ENCODE peak calls at places on chromosome 16, in four cellular contexts. L is tibial artery; T is GM23248; U is CD4-positive, alpha-beta T cell. G is an unnamed sample.
A peak's percentile ranks its signal among the peaks of the same experiment; 100 is the strongest.

GRCh38 chr16:73794936-73795335 is 501.7 kb upstream of the PSMD7 start:
- DNase-seq in L (peak; percentile 80), T (no peak), U (no peak), G (no peak)

GRCh38 chr16:7888421-7888820 is 555.8 kb downstream of the RBFOX1 start:
- DNase-seq in L (no peak), T (no peak), U (no peak), G (no peak)

GRCh38 chr16:84777435-84777834 is 42.4 kb upstream of the CRISPLD2 start:
- DNase-seq in L (no peak), T (no peak), U (no peak), G (no peak)

GRCh38 chr16:54268766-54269165 is 17.8 kb downstream of the IRX3 start:
- DNase-seq in L (peak; percentile 33), T (no peak), U (no peak), G (no peak)

GRCh38 chr16:81693047-81693446 is 86.0 kb upstream of the PLCG2 start:
- DNase-seq in L (no peak), T (no peak), U (no peak), G (no peak)

GRCh38 chr16:3182608-3183444 is 5.2 kb upstream of the OR1F1 start:
- DNase-seq in L (no peak), T (peak; percentile 62), U (peak; percentile 16), G (no peak)

GRCh38 chr16:83802135-83802534 is 5.6 kb upstream of the HSBP1 start:
- DNase-seq in L (no peak), T (peak; percentile 93), U (no peak), G (no peak)

GRCh38 chr16:23518435-23518891 is 8.2 kb upstream of the GGA2 start:
- DNase-seq in L (no peak), T (no peak), U (no peak), G (no peak)

GRCh38 chr16:46826618-46827017 is 4.4 kb downstream of the C16orf87 start:
- DNase-seq in L (no peak), T (peak; percentile 9), U (no peak), G (no peak)

GRCh38 chr16:79800016-79800608 is 199.6 kb upstream of the MAF start:
- DNase-seq in L (no peak), T (no peak), U (no peak), G (no peak)

GRCh38 chr16:54467398-54467797 is 180.8 kb upstream of the IRX3 start:
- DNase-seq in L (no peak), T (no peak), U (no peak), G (no peak)

GRCh38 chr16:48188449-48189102 is 32.8 kb upstream of the ABCC12 start:
- DNase-seq in L (no peak), T (no peak), U (no peak), G (no peak)

GRCh38 chr16:73365010-73365409 is 317.1 kb upstream of the ZFHX3 start:
- DNase-seq in L (no peak), T (no peak), U (no peak), G (no peak)

DNA sequence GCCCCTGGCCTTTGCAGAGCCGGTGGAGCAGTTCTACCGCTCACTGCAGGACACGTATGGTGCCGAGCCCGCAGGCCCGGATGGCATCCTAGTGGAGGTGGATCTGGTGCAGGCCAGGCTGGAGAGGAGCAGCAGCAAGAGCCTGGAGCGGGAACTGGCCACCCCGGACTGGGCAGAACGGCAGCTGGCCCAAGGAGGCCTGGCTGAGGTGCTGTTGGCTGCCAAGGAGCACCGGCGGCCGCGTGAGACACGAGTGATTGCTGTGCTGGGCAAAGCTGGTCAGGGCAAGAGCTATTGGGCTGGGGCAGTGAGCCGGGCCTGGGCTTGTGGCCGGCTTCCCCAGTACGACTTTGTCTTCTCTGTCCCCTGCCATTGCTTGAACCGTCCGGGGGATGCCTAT is 29.5 kb downstream of the CIITA start:
- DNase-seq in L (no peak), T (no peak), U (no peak), G (no peak)
- H3K9me3 ChIP-seq in L (no peaks in the 10 kb centered on the region), T (no peaks in the 10 kb centered on the region), U (no peaks in the 10 kb centered on the region), G (no peaks in the 10 kb centered on the region)

GRCh38 chr16:61575617-61576016 is 460.6 kb downstream of the CDH8 start:
- DNase-seq in L (no peak), T (no peak), U (no peak), G (no peak)
- H3K9me3 ChIP-seq in L (no peaks in the 10 kb centered on the region), T (no peaks in the 10 kb centered on the region), U (peaks cover 8% of the 10 kb centered on the region), G (no peaks in the 10 kb centered on the region)

DNA sequence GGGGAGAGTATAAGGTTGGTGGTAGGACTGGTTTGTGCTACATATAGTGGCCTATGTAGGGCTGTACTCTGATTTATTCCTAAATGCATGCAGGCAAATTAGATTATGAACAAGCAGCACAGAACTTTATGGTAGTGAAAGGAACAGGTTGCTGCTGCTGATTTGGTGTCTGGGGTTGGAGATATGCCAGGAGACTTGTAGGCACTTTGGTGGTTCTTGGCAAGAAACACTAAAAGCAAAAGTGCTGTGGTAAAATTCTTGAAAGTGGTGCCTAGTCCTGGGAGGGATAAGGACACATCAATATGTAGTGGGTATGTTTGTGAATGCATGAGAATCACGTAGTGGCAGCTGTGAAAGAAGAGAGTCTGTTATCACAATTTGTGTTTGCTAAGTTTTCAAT is 2126.0 kb downstream of the TP53TG3F start:
- DNase-seq in L (no peak), T (no peak), U (no peak), G (no peak)
- H3K9me3 ChIP-seq in L (no peaks in the 10 kb centered on the region), T (no peaks in the 10 kb centered on the region), U (peaks cover 9% of the 10 kb centered on the region), G (no peaks in the 10 kb centered on the region)

GRCh38 chr16:585351-585750 is 4.5 kb upstream of the RAB40C start:
- DNase-seq in L (no peak), T (no peak), U (no peak), G (no peak)
- H3K9me3 ChIP-seq in L (no peaks in the 10 kb centered on the region), T (no peaks in the 10 kb centered on the region), U (no peaks in the 10 kb centered on the region), G (no peaks in the 10 kb centered on the region)

DNA sequence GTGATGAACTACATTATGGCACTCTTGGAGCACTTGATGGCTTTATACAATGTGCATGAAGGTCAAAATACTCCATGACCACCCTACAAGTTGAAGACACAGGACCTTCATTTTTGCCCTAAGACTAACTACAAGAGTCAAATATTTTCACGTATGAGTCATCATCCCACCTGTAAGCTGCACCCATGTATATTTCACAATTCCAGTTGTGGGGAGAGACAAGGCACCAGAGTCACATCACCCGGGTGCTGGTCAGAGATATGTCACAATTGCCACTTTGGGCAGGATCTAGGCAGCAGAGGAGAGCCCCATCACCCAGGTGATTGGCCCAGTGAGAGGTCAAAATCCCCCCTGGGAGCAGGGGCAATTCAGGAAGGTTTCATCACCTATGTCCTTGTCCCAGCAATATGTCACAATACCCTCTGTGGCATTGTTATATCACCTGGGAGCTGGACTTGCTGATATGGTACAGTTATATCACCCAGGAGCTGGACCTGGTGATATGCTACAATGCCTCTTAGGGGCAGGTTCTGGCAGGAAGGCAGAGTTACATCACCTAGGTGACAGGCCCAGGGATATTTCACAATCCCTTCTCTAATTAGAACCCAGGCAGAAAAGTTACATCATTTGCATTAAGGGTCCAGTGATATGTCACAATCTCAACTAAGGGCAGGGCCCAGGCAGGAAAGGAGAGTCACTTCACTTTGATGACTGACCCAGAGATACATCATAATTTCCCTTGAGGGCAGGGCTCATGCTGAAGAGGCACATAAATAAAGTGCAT is 1839.2 kb downstream of the TP53TG3F start:
- DNase-seq in L (no peak), T (no peak), U (no peak), G (no peak)
- H3K9me3 ChIP-seq in L (no peaks in the 10 kb centered on the region), T (no peaks in the 10 kb centered on the region), U (no peaks in the 10 kb centered on the region), G (no peaks in the 10 kb centered on the region)

GRCh38 chr16:56181401-56181800 is 9.9 kb upstream of the GNAO1 start:
- DNase-seq in L (no peak), T (no peak), U (no peak), G (no peak)
- H3K9me3 ChIP-seq in L (peaks cover 14% of the 10 kb centered on the region), T (no peaks in the 10 kb centered on the region), U (peaks cover 8% of the 10 kb centered on the region), G (no peaks in the 10 kb centered on the region)

DNA sequence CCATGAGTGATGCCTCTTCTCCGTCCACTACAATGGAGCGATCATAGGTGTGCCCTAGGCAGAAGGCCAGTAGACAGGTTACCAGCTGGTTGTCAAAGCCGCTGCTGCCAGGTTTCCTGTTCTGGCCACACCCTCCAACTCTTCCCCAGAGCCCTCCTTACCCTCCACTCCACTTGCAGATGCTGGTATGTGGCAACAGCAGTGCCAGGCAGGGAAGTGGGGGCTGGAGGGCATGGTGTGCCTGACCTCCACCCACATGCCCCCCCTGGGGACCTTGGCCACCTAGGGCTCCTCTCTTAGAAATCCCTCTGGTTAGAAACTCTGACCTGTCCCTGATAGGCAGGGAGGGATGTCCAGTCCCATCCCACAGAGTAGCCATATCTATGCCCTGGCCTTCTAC is 1.5 kb downstream of the RRAD start:
- DNase-seq in L (no peak), T (no peak), U (no peak), G (no peak)
- H3K9me3 ChIP-seq in L (no peaks in the 10 kb centered on the region), T (no peaks in the 10 kb centered on the region), U (no peaks in the 10 kb centered on the region), G (no peaks in the 10 kb centered on the region)

GRCh38 chr16:59997706-59998105 is 1263.6 kb upstream of the GOT2 start:
- DNase-seq in L (no peak), T (no peak), U (no peak), G (no peak)

DNA sequence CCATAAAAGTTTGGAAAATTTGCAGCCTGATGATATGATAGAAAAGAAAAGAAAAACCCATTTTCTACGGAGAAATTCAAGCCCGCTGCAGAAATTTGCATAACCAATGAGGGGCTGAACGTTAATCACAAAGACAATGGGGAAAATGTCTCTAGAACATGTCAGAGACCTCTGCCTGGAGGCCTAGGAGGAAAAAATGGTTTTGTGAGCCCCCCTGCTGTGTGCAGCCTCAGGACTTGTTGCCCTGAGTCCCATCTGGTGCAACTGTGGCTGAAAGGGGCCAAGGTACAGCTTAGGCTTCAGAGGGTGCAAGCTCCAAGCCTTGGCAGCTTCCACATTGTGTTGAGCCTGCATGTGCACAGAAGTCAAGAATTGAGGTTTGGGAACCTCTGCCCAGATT is 1267.4 kb upstream of the GOT2 start:
- DNase-seq in L (no peak), T (no peak), U (no peak), G (no peak)
- H3K9me3 ChIP-seq in L (no peaks in the 10 kb centered on the region), T (no peaks in the 10 kb centered on the region), U (peaks cover 12% of the 10 kb centered on the region), G (no peaks in the 10 kb centered on the region)

G was measured in T-helper 17 cell.